ENCODE peak calls at places on chromosomes 11 and 22, in eight cellular contexts. X is progenitor cell of endocrine pancreas, T is WERI-Rb-1, A is astrocyte, S is astrocyte of the cerebellum, C is psoas muscle, N is OCI-LY7, Z is PC-3. M is an unnamed sample.

GRCh38 chr11:34181856-34182405 is 76.5 kb downstream of the NAT10 start:
- DNase-seq in X (no peak), T (no peak), A (no peak), S (no peak), C (no peak), N (no peak), Z (no peak), M (no peak)

GRCh38 chr11:62911137-62912130 is 9.7 kb downstream of the CHRM1 start:
- DNase-seq in X (no peak), T (no peak), A (no peak), S (no peak), C (no peak), N (no peak), Z (no peak), M (no peak)

GRCh38 chr22:48316876-48317250 is 1510.8 kb downstream of the BRD1 start:
- DNase-seq in X (no peak), T (peak; percentile 4), A (no peak), S (no peak), C (no peak), N (no peak), Z (no peak), M (no peak)

GRCh38 chr11:118000850-118001228 is 14.6 kb downstream of the IL10RA start:
- DNase-seq in X (no peak), T (no peak), A (no peak), S (no peak), C (no peak), N (no peak), Z (no peak), M (no peak)

GRCh38 chr11:72753341-72754148 is 1.3 kb upstream of the ARAP1 start:
- DNase-seq in X (no peak), T (no peak), A (no peak), S (no peak), C (no peak), N (no peak), Z (peak; percentile 21), M (no peak)

GRCh38 chr11:12413141-12414055 is 36.0 kb downstream of the PARVA start:
- DNase-seq in X (no peak), T (no peak), A (peak; percentile 54), S (no peak), C (no peak), N (no peak), Z (no peak), M (no peak)

GRCh38 chr22:19094393-19094997 is 27.7 kb downstream of the DGCR2 start:
- DNase-seq in X (no peak), T (no peak), A (no peak), S (no peak), C (no peak), N (no peak), Z (no peak), M (no peak)

GRCh38 chr11:128725630-128726461 is 32.0 kb downstream of the FLI1 start:
- DNase-seq in X (no peak), T (no peak), A (peak; percentile 33), S (no peak), C (no peak), N (peak; percentile 95), Z (no peak), M (peak; percentile 54)

GRCh38 chr22:40418366-40419201 is 48.2 kb downstream of the SGSM3 start:
- DNase-seq in X (no peak), T (peak; percentile 83), A (no peak), S (no peak), C (no peak), N (peak; percentile 86), Z (no peak), M (peak; percentile 32)

GRCh38 chr11:73493838-73494598 is 103.9 kb downstream of the FAM168A start:
- DNase-seq in X (no peak), T (no peak), A (peak; percentile 90), S (peak; percentile 74), C (no peak), N (no peak), Z (peak; percentile 94), M (no peak)

GRCh38 chr11:83008581-83008923 is 63.1 kb downstream of the RAB30 start:
- DNase-seq in X (no peak), T (no peak), A (peak; percentile 66), S (no peak), C (no peak), N (no peak), Z (no peak), M (no peak)

GRCh38 chr11:1138053-1138452 is 19.7 kb upstream of the MUC5AC start:
- DNase-seq in X (no peak), T (no peak), A (peak; percentile 79), S (no peak), C (no peak), N (no peak), Z (peak; percentile 45), M (no peak)

GRCh38 chr22:39208013-39208680 is 36.6 kb downstream of the PDGFB start:
- DNase-seq in X (no peak), T (no peak), A (no peak), S (no peak), C (no peak), N (no peak), Z (no peak), M (no peak)

GRCh38 chr11:999009-999408 is 37.5 kb downstream of the MUC6 start:
- DNase-seq in X (no peak), T (no peak), A (no peak), S (no peak), C (no peak), N (no peak), Z (no peak), M (no peak)

GRCh38 chr11:128290106-128290840 is 297.1 kb downstream of the ETS1 start:
- DNase-seq in X (peak; percentile 23), T (peak; percentile 48), A (peak; percentile 79), S (peak; percentile 87), C (peak; percentile 34), N (peak; percentile 92), Z (peak; percentile 94), M (peak; percentile 58)

GRCh38 chr11:93031386-93031785 is 61.9 kb downstream of the MTNR1B start:
- DNase-seq in X (no peak), T (no peak), A (peak; percentile 92), S (peak; percentile 95), C (no peak), N (no peak), Z (no peak), M (no peak)

GRCh38 chr22:49979587-49980264 is 19.2 kb downstream of the PIM3 start:
- DNase-seq in X (peak; percentile 20), T (peak; percentile 60), A (no peak), S (no peak), C (no peak), N (peak; percentile 62), Z (peak; percentile 63), M (peak; percentile 25)

GRCh38 chr11:101083334-101083733 is 46.3 kb downstream of the PGR start:
- DNase-seq in X (no peak), T (peak; percentile 11), A (no peak), S (no peak), C (no peak), N (no peak), Z (no peak), M (no peak)
- TF ChIP-seq CTCF in X (no peak), T (peak; percentile 42), A (no peak), S (no peak), C (no peak), N (no peak), Z (no peak), M (no peak)

GRCh38 chr11:96470521-96470920 is 80.7 kb downstream of the JRKL start:
- DNase-seq in X (no peak), T (no peak), A (no peak), S (no peak), C (no peak), N (no peak), Z (peak; percentile 36), M (no peak)
- TF ChIP-seq CTCF in X (no peak), T (no peak), A (no peak), S (no peak), C (no peak), N (no peak), Z (no peak), M (no peak)

DNA sequence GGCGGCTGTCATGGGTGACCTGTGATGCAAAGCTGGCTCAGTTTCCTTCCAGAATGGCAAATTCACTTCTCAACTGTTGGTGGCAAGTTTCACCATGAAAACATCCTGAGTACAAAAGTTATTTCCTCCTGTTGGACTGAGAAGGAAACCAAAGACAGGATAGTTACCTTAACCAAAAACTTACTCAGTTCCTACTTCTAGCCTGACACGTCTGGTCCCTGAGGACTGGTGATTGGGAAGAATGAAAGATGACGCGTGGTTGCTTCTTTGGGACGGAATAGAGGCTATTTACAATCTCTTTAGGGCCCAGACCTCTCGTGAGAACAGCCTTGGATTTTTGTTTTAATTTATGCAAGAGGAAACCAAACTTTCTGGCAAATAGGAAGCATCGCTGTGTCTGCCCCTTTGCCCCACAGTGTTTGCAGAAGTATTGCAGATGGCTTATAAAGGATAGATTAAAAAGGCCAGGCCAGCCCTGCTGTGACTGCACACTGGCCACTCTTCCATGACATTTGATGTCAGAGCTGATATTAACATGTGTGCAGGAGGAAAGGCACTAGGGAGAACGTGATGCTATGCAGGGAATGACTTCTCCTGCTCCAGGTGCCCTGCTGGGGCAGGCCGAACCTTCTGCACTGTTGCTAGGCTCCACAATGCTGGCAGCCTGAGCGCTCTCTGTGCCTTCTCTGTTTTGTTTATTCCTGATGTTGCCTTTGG is 7.6 kb downstream of the VPS26B start:
- DNase-seq in X (no peak), T (no peak), A (no peak), S (no peak), C (no peak), N (no peak), Z (no peak), M (no peak)
- TF ChIP-seq CTCF in X (no peak), T (no peak), A (no peak), S (no peak), C (no peak), N (no peak), Z (no peak), M (no peak)

GRCh38 chr22:26581769-26582168 is 8.2 kb downstream of the TPST2 start:
- DNase-seq in X (no peak), T (no peak), A (no peak), S (no peak), C (no peak), N (no peak), Z (no peak), M (no peak)

GRCh38 chr22:26587991-26588613 is 1.8 kb downstream of the TPST2 start:
- DNase-seq in X (no peak), T (no peak), A (peak; percentile 24), S (no peak), C (no peak), N (no peak), Z (no peak), M (no peak)

GRCh38 chr22:26584010-26584409 is 5.9 kb downstream of the TPST2 start:
- DNase-seq in X (no peak), T (no peak), A (no peak), S (no peak), C (no peak), N (no peak), Z (no peak), M (no peak)

GRCh38 chr22:26586556-26587325 is 3.2 kb downstream of the TPST2 start:
- DNase-seq in X (no peak), T (no peak), A (no peak), S (no peak), C (no peak), N (no peak), Z (no peak), M (no peak)

GRCh38 chr22:26585104-26585790 is 4.7 kb downstream of the TPST2 start:
- DNase-seq in X (no peak), T (no peak), A (peak; percentile 72), S (peak; percentile 19), C (peak; percentile 69), N (no peak), Z (peak; percentile 81), M (no peak)
- TF ChIP-seq CTCF in X (no peak), T (no peak), A (no peak), S (peak; percentile 36), C (no peak), N (peak; percentile 13), Z (no peak), M (no peak)

GRCh38 chr11:2401436-2401984 is 960 bp downstream of the TSSC4 start:
- DNase-seq in X (no peak), T (no peak), A (no peak), S (no peak), C (no peak), N (peak; percentile 39), Z (peak; percentile 15), M (no peak)
- TF ChIP-seq CTCF in X (no peak), T (peak; percentile 41), A (no peak), S (no peak), C (no peak), N (peak; percentile 68), Z (peak; percentile 44), M (no peak)

M was measured in nephron progenitor cell.